ENCODE peak calls at places on chromosomes 7 and 10, in five cellular contexts. U is stimulated activated CD4-positive, alpha-beta T cell treated with anti-CD3 and anti-CD28 coated beads, Interleukin-1b, Interleukin-23, amount 100 ng/mL, for 24 hours; J is GM23248; E is stimulated activated naive CD8-positive, alpha-beta T cell treated with anti-CD3 and anti-CD28 coated beads, Interleukin-15, Interleukin-2, amounts not matched to agents 100 U/mL and 50 U/mL, for 24 hours; T is globus pallidus. D is an unnamed sample.

GRCh38 chr10:124733566-124734245 is 10.5 kb downstream of the FAM53B start:
- DNase-seq in U (no peak), E (no peak), J (no peak), T (no peak), D (no peak)

GRCh38 chr7:44712012-44712411 is 36.6 kb upstream of the ZMIZ2 start:
- DNase-seq in J (no peak), E (no peak), U (no peak), T (no peak), D (no peak)

GRCh38 chr7:112630565-112630964 is 149.8 kb downstream of the LSMEM1 start:
- DNase-seq in E (no peak), J (peak), U (no peak), T (no peak), D (no peak)

GRCh38 chr7:27921081-27921836 is 181.3 kb downstream of the TAX1BP1 start:
- DNase-seq in J (peak), E (no peak), U (no peak), T (peak), D (peak)

GRCh38 chr7:108012499-108013430 is 9.8 kb upstream of the LAMB1 start:
- DNase-seq in T (no peak), U (no peak), J (peak), E (no peak), D (no peak)

GRCh38 chr7:47470567-47471357 is 111.1 kb downstream of the TNS3 start:
- DNase-seq in U (no peak), T (no peak), J (peak), E (no peak), D (no peak)

GRCh38 chr10:93722550-93722949 is 20.2 kb upstream of the FRA10AC1 start:
- DNase-seq in E (no peak), T (no peak), U (no peak), J (no peak), D (no peak)

GRCh38 chr7:158683541-158683940 is 21.1 kb downstream of the NCAPG2 start:
- DNase-seq in T (no peak), U (no peak), E (no peak), J (no peak), D (no peak)

GRCh38 chr10:76010703-76011102 is 579.3 kb downstream of the LRMDA start:
- DNase-seq in U (no peak), T (no peak), J (no peak), E (no peak), D (no peak)

GRCh38 chr7:130888017-130888371 is 154.0 kb upstream of the KLF14 start:
- DNase-seq in E (no peak), J (peak), T (no peak), U (no peak), D (no peak)

GRCh38 chr7:69399038-69399800 is 199.1 kb upstream of the AUTS2 start:
- DNase-seq in T (peak), U (no peak), E (no peak), J (peak), D (peak)

GRCh38 chr10:11242443-11243386 is 225.0 kb downstream of the CELF2 start:
- DNase-seq in T (peak), E (peak), U (no peak), J (peak), D (peak)

GRCh38 chr7:42734568-42734967 is 177.3 kb downstream of the C7orf25 start:
- DNase-seq in E (no peak), U (no peak), T (no peak), J (peak), D (no peak)

GRCh38 chr7:35802649-35803048 is 1.8 kb downstream of the SEPTIN7 start:
- DNase-seq in J (no peak), E (peak), T (peak), U (no peak), D (no peak)

D was measured in midbrain.